ENCODE peak calls at places on chromosomes 3 and 15, in nine cellular contexts. X, O, G, P, Z, J, V, D and R are unnamed samples.
A peak's percentile ranks its signal among the peaks of the same experiment; 100 is the strongest.

GRCh38 chr3:126621627-126622345 is 33.1 kb downstream of the TXNRD3 start:
- DNase-seq in X (no peak), O (no peak), G (no peak), P (no peak), Z (no peak), J (no peak), V (no peak), D (peak; percentile 50), R (peak; percentile 38)

GRCh38 chr3:40637891-40638290 is 113.1 kb downstream of the ZNF621 start:
- DNase-seq in X (no peak), O (no peak), G (no peak), P (no peak), Z (no peak), J (no peak), V (no peak), D (no peak), R (no peak)

GRCh38 chr3:151012753-151013152 is 40.2 kb upstream of the CLRN1 start:
- DNase-seq in X (no peak), O (no peak), G (no peak), P (no peak), Z (no peak), J (no peak), V (no peak), D (no peak), R (no peak)

GRCh38 chr15:74841761-74842385 is 1.1 kb downstream of the ULK3 start:
- DNase-seq in X (no peak), O (no peak), G (no peak), P (peak; percentile 50), Z (no peak), J (peak; percentile 44), V (no peak), D (no peak), R (no peak)

GRCh38 chr15:57509121-57509520 is 82.6 kb upstream of the MYZAP start:
- DNase-seq in X (no peak), O (no peak), G (no peak), P (no peak), Z (no peak), J (no peak), V (no peak), D (peak; percentile 55), R (no peak)

GRCh38 chr3:28347374-28348285 is 891 bp upstream of the ZCWPW2 start:
- DNase-seq in X (no peak), O (no peak), G (no peak), P (no peak), Z (peak; percentile 7), J (no peak), V (no peak), D (peak; percentile 84), R (no peak)

GRCh38 chr15:81196576-81197254 is at the start of gene IL16:
- DNase-seq in X (no peak), O (no peak), G (no peak), P (no peak), Z (no peak), J (no peak), V (no peak), D (no peak), R (no peak)

GRCh38 chr3:126828306-126828705 is 124.3 kb downstream of the CHCHD6 start:
- DNase-seq in X (no peak), O (no peak), G (no peak), P (no peak), Z (no peak), J (no peak), V (no peak), D (peak; percentile 29), R (no peak)

GRCh38 chr15:29090617-29091466 is 178.8 kb downstream of the NSMCE3 start:
- DNase-seq in X (peak; percentile 5), O (no peak), G (peak; percentile 21), P (no peak), Z (peak; percentile 71), J (no peak), V (no peak), D (peak; percentile 39), R (no peak)

DNA sequence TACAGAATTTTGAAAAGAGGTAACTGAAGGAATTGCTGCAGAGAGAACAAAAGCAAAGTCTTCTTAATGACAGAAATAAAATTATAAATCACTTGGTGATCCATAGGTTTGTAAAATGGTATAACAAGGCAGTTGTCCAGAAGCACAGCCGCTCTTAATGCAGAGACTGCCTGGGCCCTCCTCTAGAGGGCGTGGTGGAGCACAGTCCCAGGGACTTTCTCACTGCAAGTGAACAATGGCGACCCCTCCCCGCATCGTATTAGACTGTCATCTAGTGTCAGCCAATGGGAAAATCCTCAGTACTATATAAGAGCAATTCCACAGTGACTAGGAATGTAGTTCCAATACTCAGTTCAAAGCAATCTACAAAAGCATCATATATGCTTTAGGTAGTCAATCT is 26.4 kb upstream of the ZBED2 start:
- DNase-seq in X (peak; percentile 5), O (no peak), G (no peak), P (no peak), Z (peak; percentile 15), J (no peak), V (no peak), D (peak; percentile 8), R (no peak)
- TF ChIP-seq CTCF in X (peak; percentile 56), O (no peak), G (peak; percentile 52), P (no peak), Z (peak; percentile 52), J (no peak), V (no peak), D (peak; percentile 35), R (peak; percentile 70)

GRCh38 chr3:172096881-172097420 is 57.6 kb downstream of the FNDC3B start:
- DNase-seq in X (peak; percentile 52), O (no peak), G (no peak), P (peak; percentile 60), Z (peak; percentile 62), J (no peak), V (no peak), D (peak; percentile 82), R (peak; percentile 71)

GRCh38 chr3:172100482-172100881 is 61.1 kb downstream of the FNDC3B start:
- DNase-seq in X (no peak), O (no peak), G (no peak), P (no peak), Z (no peak), J (no peak), V (no peak), D (no peak), R (no peak)

GRCh38 chr3:172097585-172097984 is 58.2 kb downstream of the FNDC3B start:
- DNase-seq in X (no peak), O (no peak), G (no peak), P (no peak), Z (no peak), J (no peak), V (no peak), D (no peak), R (no peak)

GRCh38 chr3:172099495-172099808 is 60.1 kb downstream of the FNDC3B start:
- DNase-seq in X (no peak), O (no peak), G (no peak), P (no peak), Z (no peak), J (no peak), V (no peak), D (no peak), R (no peak)

GRCh38 chr3:172098698-172099494 is 59.5 kb downstream of the FNDC3B start:
- DNase-seq in X (no peak), O (no peak), G (no peak), P (no peak), Z (no peak), J (no peak), V (no peak), D (no peak), R (no peak)
- H3K27ac ChIP-seq in X (no peak overlapping the region), O (peak overlapping the region; percentile 57), G (no peak overlapping the region), P (no peak overlapping the region), Z (no peak overlapping the region), J (no peak overlapping the region), V (no peak overlapping the region), D (peak overlapping the region; percentile 82), R (peak overlapping the region; percentile 31)

GRCh38 chr3:65343031-65343430 is 655.2 kb upstream of the ADAMTS9 start:
- DNase-seq in X (no peak), O (no peak), G (no peak), P (no peak), Z (no peak), J (no peak), V (no peak), D (no peak), R (no peak)

GRCh38 chr3:65344846-65345245 is 657.0 kb upstream of the ADAMTS9 start:
- DNase-seq in X (no peak), O (no peak), G (no peak), P (no peak), Z (no peak), J (no peak), V (no peak), D (no peak), R (no peak)

GRCh38 chr3:65343736-65344135 is 655.9 kb upstream of the ADAMTS9 start:
- DNase-seq in X (no peak), O (no peak), G (no peak), P (no peak), Z (no peak), J (no peak), V (no peak), D (no peak), R (no peak)

GRCh38 chr3:65344444-65344843 is 656.6 kb upstream of the ADAMTS9 start:
- DNase-seq in X (no peak), O (no peak), G (no peak), P (no peak), Z (no peak), J (no peak), V (no peak), D (no peak), R (no peak)

DNA sequence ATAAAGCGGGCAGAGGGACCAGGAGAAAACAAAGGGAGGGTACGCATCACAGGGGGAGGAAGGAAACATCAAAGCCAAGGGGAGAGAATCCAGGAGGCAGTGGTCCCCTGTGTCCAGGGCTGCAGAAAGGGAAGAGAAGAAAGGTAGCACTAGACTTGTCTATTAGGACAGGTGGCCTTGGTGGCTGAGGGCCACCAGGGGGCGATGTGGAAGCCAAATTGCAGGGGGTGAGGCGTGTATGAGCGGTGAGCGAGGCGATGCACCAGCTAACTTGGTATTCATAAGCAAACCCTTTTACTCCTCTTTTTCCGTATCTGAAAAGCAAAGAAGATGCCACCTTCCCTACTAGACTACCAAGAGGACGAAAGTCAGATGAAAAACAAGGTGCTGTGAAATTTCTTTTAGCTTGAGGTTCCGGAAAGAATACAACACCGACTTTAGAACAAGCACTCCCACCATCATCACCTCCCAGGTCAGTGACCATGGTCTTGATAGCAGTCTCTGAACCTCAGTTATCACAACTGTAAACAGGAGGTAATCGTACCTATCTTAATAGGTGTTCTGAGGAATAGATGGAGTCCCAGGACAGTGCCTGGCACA is 654.4 kb upstream of the ADAMTS9 start:
- DNase-seq in X (peak; percentile 37), O (no peak), G (no peak), P (peak; percentile 73), Z (peak; percentile 61), J (peak; percentile 61), V (peak; percentile 20), D (peak; percentile 71), R (peak; percentile 31)
- TF ChIP-seq CTCF in X (peak; percentile 70), O (no peak), G (no peak), P (peak; percentile 62), Z (peak; percentile 81), J (peak; percentile 69), V (peak; percentile 55), D (peak; percentile 83), R (peak; percentile 85)

GRCh38 chr3:42266085-42266484 is at the start of gene CCK:
- DNase-seq in X (no peak), O (no peak), G (no peak), P (no peak), Z (no peak), J (no peak), V (no peak), D (no peak), R (no peak)
- H3K27ac ChIP-seq in X (no peak within 1 kb of the TSS), O (no peak within 1 kb of the TSS), G (no peak within 1 kb of the TSS), P (no peak within 1 kb of the TSS), Z (no peak within 1 kb of the TSS), J (no peak within 1 kb of the TSS), V (no peak within 1 kb of the TSS), D (no peak within 1 kb of the TSS), R (no peak within 1 kb of the TSS)